ENCODE peak calls at places on chromosomes 2 and 18, in ten cellular contexts. M is substantia nigra; O is IMR-90; Y is left ventricle myocardium inferior; T is HepG2; X is A549; E is CD8-positive, alpha-beta T cell; I is H9; U is breast epithelium; N is pancreas. B is an unnamed sample.

GRCh38 chr2:217932661-217933325 is 70.0 kb downstream of the TNS1 start:
- DNase-seq in M (no peak), O (no peak), Y (peak; percentile 34), T (no peak), X (no peak), E (no peak), I (no peak), U (no peak), N (no peak), B (no peak)

GRCh38 chr2:217878865-217879595 is 123.8 kb downstream of the TNS1 start:
- DNase-seq in M (no peak), O (no peak), Y (no peak), T (no peak), X (no peak), E (no peak), I (peak; percentile 59), U (no peak), N (no peak), B (peak; percentile 72)

GRCh38 chr2:143071185-143071876 is 57.9 kb upstream of the ARHGAP15 start:
- DNase-seq in M (no peak), O (no peak), Y (no peak), T (no peak), X (no peak), E (no peak), I (no peak), U (no peak), N (no peak), B (no peak)

GRCh38 chr2:234805826-234806225 is 146.0 kb upstream of the SH3BP4 start:
- DNase-seq in M (no peak), O (no peak), Y (no peak), T (no peak), X (no peak), E (no peak), I (no peak), U (no peak), N (no peak), B (no peak)

GRCh38 chr2:195984951-195985726 is 83.5 kb downstream of the DNAH7 start:
- DNase-seq in M (no peak), O (no peak), Y (no peak), T (no peak), X (no peak), E (no peak), I (no peak), U (no peak), N (no peak), B (no peak)

GRCh38 chr2:65057391-65058052 is 1.3 kb downstream of the CEP68 start:
- DNase-seq in M (no peak), O (peak; percentile 39), Y (no peak), T (peak; percentile 27), X (no peak), E (peak; percentile 56), I (no peak), U (no peak), N (no peak), B (no peak)

GRCh38 chr2:241122376-241123002 is 20.4 kb upstream of the MTERF4 start:
- DNase-seq in M (no peak), O (no peak), Y (no peak), T (no peak), X (no peak), E (no peak), I (no peak), U (no peak), N (peak; percentile 46), B (no peak)

GRCh38 chr2:132929786-132930185 is 259.8 kb upstream of the LYPD1 start:
- DNase-seq in M (no peak), O (peak; percentile 64), Y (no peak), T (no peak), X (no peak), E (no peak), I (no peak), U (no peak), N (no peak), B (no peak)

GRCh38 chr18:77087391-77088141 is 45.0 kb downstream of the MBP start:
- DNase-seq in M (no peak), O (no peak), Y (peak; percentile 61), T (no peak), X (no peak), E (no peak), I (no peak), U (no peak), N (no peak), B (peak; percentile 77)

GRCh38 chr2:223465793-223466192 is 136.4 kb downstream of the SCG2 start:
- DNase-seq in M (peak; percentile 31), O (peak; percentile 96), Y (peak; percentile 76), T (no peak), X (peak; percentile 72), E (no peak), I (no peak), U (peak; percentile 83), N (no peak), B (peak; percentile 69)

GRCh38 chr18:61471832-61472406 is 138.7 kb downstream of the CDH20 start:
- DNase-seq in M (no peak), O (no peak), Y (no peak), T (no peak), X (no peak), E (no peak), I (no peak), U (no peak), N (no peak), B (no peak)

GRCh38 chr2:144261336-144261735 is 258.6 kb downstream of the ZEB2 start:
- DNase-seq in M (no peak), O (no peak), Y (no peak), T (no peak), X (no peak), E (no peak), I (no peak), U (no peak), N (no peak), B (no peak)

GRCh38 chr2:170369894-170370293 is 191.9 kb downstream of the MYO3B start:
- DNase-seq in M (no peak), O (peak; percentile 11), Y (no peak), T (peak; percentile 40), X (peak; percentile 30), E (no peak), I (no peak), U (no peak), N (no peak), B (no peak)

GRCh38 chr2:56008661-56009411 is 85.3 kb upstream of the EFEMP1 start:
- DNase-seq in M (peak; percentile 70), O (peak; percentile 89), Y (peak; percentile 33), T (no peak), X (peak; percentile 48), E (no peak), I (peak; percentile 81), U (peak; percentile 26), N (no peak), B (peak; percentile 40)

GRCh38 chr2:183250061-183250460 is 125.8 kb downstream of the NUP35 start:
- DNase-seq in M (no peak), O (no peak), Y (no peak), T (no peak), X (no peak), E (no peak), I (no peak), U (no peak), N (no peak), B (no peak)

GRCh38 chr2:102547462-102547861 is 71.9 kb upstream of the SLC9A2 start:
- DNase-seq in M (no peak), O (no peak), Y (no peak), T (no peak), X (no peak), E (no peak), I (no peak), U (no peak), N (no peak), B (no peak)

GRCh38 chr18:61602836-61603235 is 269.6 kb downstream of the CDH20 start:
- DNase-seq in M (no peak), O (peak; percentile 60), Y (no peak), T (no peak), X (no peak), E (no peak), I (no peak), U (no peak), N (no peak), B (no peak)

GRCh38 chr2:45745231-45745630 is 93.8 kb downstream of the PRKCE start:
- DNase-seq in M (no peak), O (no peak), Y (no peak), T (no peak), X (no peak), E (no peak), I (no peak), U (no peak), N (no peak), B (no peak)

GRCh38 chr2:43230981-43231827 is 4.8 kb upstream of the ZFP36L2 start:
- DNase-seq in M (no peak), O (no peak), Y (no peak), T (no peak), X (no peak), E (no peak), I (no peak), U (no peak), N (no peak), B (no peak)
- H3K27ac ChIP-seq in M (no peak overlapping the region), O (no peak overlapping the region), Y (peak overlapping the region; percentile 31), T (peak overlapping the region; percentile 22), X (no peak overlapping the region), E (no peak overlapping the region), I (no peak overlapping the region), U (peak overlapping the region; percentile 4), N (no peak overlapping the region), B (no peak overlapping the region)

GRCh38 chr2:227163998-227164744 is at the start of the genes COL4A3 and COL4A4:
- DNase-seq in M (no peak), O (no peak), Y (peak; percentile 78), T (no peak), X (peak; percentile 73), E (no peak), I (peak; percentile 47), U (peak; percentile 27), N (peak; percentile 85), B (peak; percentile 53)
- H3K27ac ChIP-seq in M (no peak within 1 kb of the TSS), O (no peak within 1 kb of the TSS), Y (peak within 1 kb of the TSS; percentile 87), T (no peak within 1 kb of the TSS), X (peak within 1 kb of the TSS; percentile 77), E (no peak within 1 kb of the TSS), I (no peak within 1 kb of the TSS), U (peak within 1 kb of the TSS; percentile 34), N (peak within 1 kb of the TSS; percentile 64), B (peak within 1 kb of the TSS; percentile 11)

GRCh38 chr2:96115631-96116423 is 544 bp downstream of the ADRA2B start:
- DNase-seq in M (no peak), O (no peak), Y (peak; percentile 16), T (no peak), X (no peak), E (no peak), I (no peak), U (no peak), N (peak; percentile 54), B (no peak)
- H3K27ac ChIP-seq in M (no peak overlapping the region), O (no peak overlapping the region), Y (peak overlapping the region; percentile 84), T (no peak overlapping the region), X (peak overlapping the region; percentile 56), E (no peak overlapping the region), I (no peak overlapping the region), U (no peak overlapping the region), N (no peak overlapping the region), B (no peak overlapping the region)

DNA sequence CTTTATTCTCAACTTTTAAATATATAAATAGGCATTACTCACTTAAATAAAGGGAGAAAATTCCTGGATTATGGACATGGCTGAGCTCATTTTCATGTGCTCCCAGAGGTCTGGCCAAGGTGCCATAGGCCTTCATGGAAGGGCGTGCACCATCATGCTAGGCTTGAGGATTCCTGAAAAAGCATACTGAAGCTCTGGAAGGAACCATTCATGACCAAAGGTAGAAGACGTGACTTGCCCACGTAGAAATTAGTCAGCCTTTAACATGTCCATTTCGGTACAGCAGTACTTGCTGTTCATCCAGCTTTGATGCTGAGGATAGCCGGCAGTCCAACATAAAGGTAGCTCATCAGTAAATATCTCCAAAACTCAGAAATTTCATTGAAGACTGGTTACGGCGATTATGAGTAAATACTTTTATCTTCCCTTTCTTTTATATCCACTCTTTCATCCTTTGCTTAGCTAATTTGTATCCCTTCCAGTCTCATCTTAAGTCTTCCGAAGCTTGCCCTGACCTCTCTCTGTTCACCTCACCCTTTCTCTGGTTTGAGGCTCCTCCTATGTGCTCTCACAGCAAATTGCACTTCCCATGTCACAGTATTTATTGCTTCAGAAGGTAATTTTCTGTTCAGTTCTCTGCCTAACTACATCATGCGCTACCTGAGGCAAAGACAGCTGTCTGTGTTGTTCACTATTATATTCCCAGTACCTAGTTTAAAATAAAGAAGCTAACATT is 32.3 kb upstream of the ASNSD1 start:
- DNase-seq in M (no peak), O (no peak), Y (no peak), T (peak; percentile 33), X (peak; percentile 51), E (no peak), I (no peak), U (no peak), N (no peak), B (no peak)
- H3K27ac ChIP-seq in M (no peak overlapping the region), O (no peak overlapping the region), Y (peak overlapping the region; percentile 48), T (no peak overlapping the region), X (no peak overlapping the region), E (no peak overlapping the region), I (no peak overlapping the region), U (peak overlapping the region; percentile 52), N (no peak overlapping the region), B (no peak overlapping the region)

B was measured in ovary.